ENCODE peak calls at places on chromosomes 5 and 9, in five cellular contexts. One of them, this sample, is unnamed.

GRCh38 chr5:117160361-117160760 is 585.7 kb upstream of the SEMA6A start:
- DNase-seq in mesothelial cell of epicardium: no peak
- DNase-seq in WTC11: no peak
- DNase-seq in CD8-positive, alpha-beta T cell: no peak
- DNase-seq in progenitor cell of endocrine pancreas: no peak
- DNase-seq in this sample: no peak

GRCh38 chr5:176578391-176578808 is 29.3 kb downstream of the CDHR2 start:
- DNase-seq in progenitor cell of endocrine pancreas: peak; percentile 65
- DNase-seq in mesothelial cell of epicardium: peak; percentile 73
- DNase-seq in CD8-positive, alpha-beta T cell: no peak
- DNase-seq in WTC11: peak; percentile 90
- DNase-seq in this sample: peak; percentile 62

GRCh38 chr5:10009802-10010201 is 239.9 kb downstream of the ATPSCKMT start:
- DNase-seq in CD8-positive, alpha-beta T cell: no peak
- DNase-seq in WTC11: no peak
- DNase-seq in mesothelial cell of epicardium: no peak
- DNase-seq in progenitor cell of endocrine pancreas: no peak
- DNase-seq in this sample: no peak

GRCh38 chr5:35856186-35857003 is at the start of gene IL7R:
- DNase-seq in CD8-positive, alpha-beta T cell: no peak
- DNase-seq in progenitor cell of endocrine pancreas: no peak
- DNase-seq in mesothelial cell of epicardium: no peak
- DNase-seq in WTC11: no peak
- DNase-seq in this sample: no peak

GRCh38 chr5:133240425-133241091 is 188.7 kb downstream of the HSPA4 start:
- DNase-seq in WTC11: no peak
- DNase-seq in progenitor cell of endocrine pancreas: no peak
- DNase-seq in CD8-positive, alpha-beta T cell: no peak
- DNase-seq in mesothelial cell of epicardium: no peak
- DNase-seq in this sample: no peak

GRCh38 chr5:171162165-171162564 is 146.9 kb upstream of the TLX3 start:
- DNase-seq in mesothelial cell of epicardium: no peak
- DNase-seq in CD8-positive, alpha-beta T cell: no peak
- DNase-seq in WTC11: no peak
- DNase-seq in progenitor cell of endocrine pancreas: no peak
- DNase-seq in this sample: no peak

GRCh38 chr5:62256161-62257017 is 49.6 kb upstream of the KIF2A start:
- DNase-seq in CD8-positive, alpha-beta T cell: peak; percentile 2
- DNase-seq in mesothelial cell of epicardium: no peak
- DNase-seq in WTC11: no peak
- DNase-seq in progenitor cell of endocrine pancreas: no peak
- DNase-seq in this sample: no peak

GRCh38 chr9:108854641-108855528 is 901 bp downstream of the ACTL7B start:
- DNase-seq in progenitor cell of endocrine pancreas: no peak
- DNase-seq in mesothelial cell of epicardium: no peak
- DNase-seq in CD8-positive, alpha-beta T cell: no peak
- DNase-seq in WTC11: no peak
- DNase-seq in this sample: no peak

GRCh38 chr5:73747696-73748380 is 121.8 kb downstream of the ARHGEF28 start:
- DNase-seq in mesothelial cell of epicardium: no peak
- DNase-seq in progenitor cell of endocrine pancreas: no peak
- DNase-seq in CD8-positive, alpha-beta T cell: no peak
- DNase-seq in WTC11: no peak
- DNase-seq in this sample: no peak

GRCh38 chr5:93163010-93163663 is 417.9 kb downstream of the NR2F1-AS1 start:
- DNase-seq in mesothelial cell of epicardium: no peak
- DNase-seq in progenitor cell of endocrine pancreas: no peak
- DNase-seq in CD8-positive, alpha-beta T cell: no peak
- DNase-seq in WTC11: no peak
- DNase-seq in this sample: no peak

GRCh38 chr5:33631786-33632185 is 191.0 kb downstream of the TARS1 start:
- DNase-seq in CD8-positive, alpha-beta T cell: no peak
- DNase-seq in mesothelial cell of epicardium: no peak
- DNase-seq in progenitor cell of endocrine pancreas: no peak
- DNase-seq in WTC11: no peak
- DNase-seq in this sample: no peak

GRCh38 chr9:22124263-22125011 is 115.3 kb upstream of the CDKN2B start:
- DNase-seq in mesothelial cell of epicardium: no peak
- DNase-seq in CD8-positive, alpha-beta T cell: no peak
- DNase-seq in progenitor cell of endocrine pancreas: no peak
- DNase-seq in WTC11: no peak
- DNase-seq in this sample: no peak

GRCh38 chr5:5497132-5497748 is 74.8 kb downstream of the ICE1 start:
- DNase-seq in WTC11: peak; percentile 55
- DNase-seq in CD8-positive, alpha-beta T cell: no peak
- DNase-seq in progenitor cell of endocrine pancreas: peak; percentile 15
- DNase-seq in mesothelial cell of epicardium: peak; percentile 63
- DNase-seq in this sample: peak; percentile 56

GRCh38 chr5:137145726-137146125 is 353.4 kb downstream of the SPOCK1 start:
- DNase-seq in WTC11: no peak
- DNase-seq in mesothelial cell of epicardium: no peak
- DNase-seq in progenitor cell of endocrine pancreas: no peak
- DNase-seq in CD8-positive, alpha-beta T cell: no peak
- DNase-seq in this sample: no peak

GRCh38 chr5:108459661-108460170 is 77.8 kb upstream of the FBXL17 start:
- DNase-seq in WTC11: no peak
- DNase-seq in mesothelial cell of epicardium: no peak
- DNase-seq in CD8-positive, alpha-beta T cell: no peak
- DNase-seq in progenitor cell of endocrine pancreas: no peak
- DNase-seq in this sample: no peak

GRCh38 chr9:35919212-35920003 is 10.1 kb downstream of the SPAAR start:
- DNase-seq in mesothelial cell of epicardium: no peak
- DNase-seq in progenitor cell of endocrine pancreas: no peak
- DNase-seq in CD8-positive, alpha-beta T cell: no peak
- DNase-seq in WTC11: no peak
- DNase-seq in this sample: no peak

GRCh38 chr5:103235891-103236290 is 22.7 kb upstream of the MACIR start:
- DNase-seq in WTC11: no peak
- DNase-seq in CD8-positive, alpha-beta T cell: no peak
- DNase-seq in progenitor cell of endocrine pancreas: no peak
- DNase-seq in mesothelial cell of epicardium: no peak
- DNase-seq in this sample: no peak

GRCh38 chr5:112146323-112146848 is 272.7 kb downstream of the EPB41L4A start:
- DNase-seq in mesothelial cell of epicardium: no peak
- DNase-seq in CD8-positive, alpha-beta T cell: no peak
- DNase-seq in WTC11: no peak
- DNase-seq in progenitor cell of endocrine pancreas: no peak
- DNase-seq in this sample: no peak

GRCh38 chr5:125848746-125849145 is 574.5 kb upstream of the GRAMD2B start:
- DNase-seq in mesothelial cell of epicardium: no peak
- DNase-seq in progenitor cell of endocrine pancreas: no peak
- DNase-seq in CD8-positive, alpha-beta T cell: no peak
- DNase-seq in WTC11: no peak
- DNase-seq in this sample: no peak

GRCh38 chr5:178145965-178146820 is 7.5 kb downstream of the NHP2 start:
- DNase-seq in mesothelial cell of epicardium: peak; percentile 79
- DNase-seq in progenitor cell of endocrine pancreas: peak; percentile 61
- DNase-seq in WTC11: peak; percentile 92
- DNase-seq in CD8-positive, alpha-beta T cell: peak; percentile 68
- DNase-seq in this sample: peak; percentile 72

GRCh38 chr9:78967557-78968212 is 604.1 kb upstream of the TLE4 start:
- DNase-seq in CD8-positive, alpha-beta T cell: no peak
- DNase-seq in mesothelial cell of epicardium: no peak
- DNase-seq in WTC11: no peak
- DNase-seq in progenitor cell of endocrine pancreas: no peak
- DNase-seq in this sample: no peak

GRCh38 chr5:149237662-149238061 is 34.0 kb upstream of the AFAP1L1 start:
- DNase-seq in CD8-positive, alpha-beta T cell: no peak
- DNase-seq in progenitor cell of endocrine pancreas: no peak
- DNase-seq in mesothelial cell of epicardium: no peak
- DNase-seq in WTC11: peak; percentile 23
- DNase-seq in this sample: no peak

GRCh38 chr9:35162605-35163315 is 951 bp downstream of the UNC13B start:
- DNase-seq in CD8-positive, alpha-beta T cell: peak; percentile 2
- DNase-seq in WTC11: no peak
- DNase-seq in progenitor cell of endocrine pancreas: no peak
- DNase-seq in mesothelial cell of epicardium: no peak
- DNase-seq in this sample: no peak

GRCh38 chr9:92151691-92152393 is 36.6 kb upstream of the SPTLC1 start:
- DNase-seq in WTC11: no peak
- DNase-seq in progenitor cell of endocrine pancreas: no peak
- DNase-seq in mesothelial cell of epicardium: no peak
- DNase-seq in CD8-positive, alpha-beta T cell: no peak
- DNase-seq in this sample: no peak

GRCh38 chr5:66713998-66714397 is 117.8 kb downstream of the MAST4 start:
- DNase-seq in WTC11: no peak
- DNase-seq in CD8-positive, alpha-beta T cell: no peak
- DNase-seq in mesothelial cell of epicardium: no peak
- DNase-seq in progenitor cell of endocrine pancreas: no peak
- DNase-seq in this sample: no peak

GRCh38 chr9:137673871-137674270 is 55.1 kb downstream of the EHMT1 start:
- DNase-seq in WTC11: no peak
- DNase-seq in CD8-positive, alpha-beta T cell: no peak
- DNase-seq in mesothelial cell of epicardium: no peak
- DNase-seq in progenitor cell of endocrine pancreas: no peak
- DNase-seq in this sample: no peak

GRCh38 chr5:343461-344401 is 22.2 kb downstream of the AHRR start:
- DNase-seq in progenitor cell of endocrine pancreas: no peak
- DNase-seq in mesothelial cell of epicardium: peak; percentile 68
- DNase-seq in WTC11: peak; percentile 77
- DNase-seq in CD8-positive, alpha-beta T cell: peak; percentile 16
- DNase-seq in this sample: peak; percentile 57

GRCh38 chr5:180161420-180162303 is 47.3 kb downstream of the RASGEF1C start:
- DNase-seq in CD8-positive, alpha-beta T cell: no peak
- DNase-seq in progenitor cell of endocrine pancreas: no peak
- DNase-seq in mesothelial cell of epicardium: no peak
- DNase-seq in WTC11: no peak
- DNase-seq in this sample: no peak

DNA sequence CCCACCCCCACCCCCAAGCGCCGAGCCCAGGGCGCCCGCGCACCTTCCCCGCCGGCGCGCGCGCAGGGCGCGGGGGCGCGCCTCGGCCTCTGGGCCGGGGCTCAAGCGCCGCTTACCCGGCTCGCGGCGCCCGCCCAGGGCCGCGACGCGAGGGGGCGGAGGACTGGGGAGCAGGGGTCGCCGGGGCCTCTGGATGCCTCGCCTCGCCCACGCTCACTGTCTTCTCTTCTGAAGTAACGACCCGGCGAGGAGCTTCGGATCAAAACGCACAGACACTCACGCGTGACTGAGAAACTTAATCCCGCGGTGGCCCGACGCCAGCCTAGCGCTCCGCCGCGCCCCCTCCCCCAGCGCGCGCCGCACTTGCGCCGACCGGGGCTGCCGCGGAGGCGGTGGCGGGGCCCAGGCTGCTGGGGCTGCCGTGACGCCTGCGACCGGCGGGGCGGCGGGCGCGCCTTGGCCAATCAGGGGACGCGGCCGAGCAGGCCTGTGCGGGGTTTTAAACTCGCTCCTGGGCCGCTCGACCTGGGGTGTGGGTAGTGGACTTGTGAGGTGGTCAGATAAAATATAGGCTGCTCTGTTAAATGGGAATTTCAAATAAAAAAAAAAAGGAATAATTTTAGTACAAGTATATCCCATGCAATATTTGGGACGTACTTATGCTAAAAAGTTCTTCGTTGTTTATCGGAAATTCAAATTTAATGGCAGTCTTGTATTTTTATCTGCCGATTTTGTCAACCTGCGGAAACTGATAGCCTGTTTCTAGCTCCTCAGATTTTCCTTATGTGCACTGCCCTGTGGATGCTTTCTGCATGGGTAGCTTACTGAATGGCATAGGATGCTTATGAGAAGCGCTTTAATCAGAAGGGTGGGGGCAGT is at the start of gene MPDZ:
- DNase-seq in CD8-positive, alpha-beta T cell: no peak
- DNase-seq in progenitor cell of endocrine pancreas: peak; percentile 66
- DNase-seq in mesothelial cell of epicardium: peak; percentile 88
- DNase-seq in WTC11: peak; percentile 72
- DNase-seq in this sample: peak; percentile 78
- TF ChIP-seq CTCF in CD8-positive, alpha-beta T cell: no peak
- TF ChIP-seq CTCF in progenitor cell of endocrine pancreas: no peak
- TF ChIP-seq CTCF in mesothelial cell of epicardium: no peak
- TF ChIP-seq CTCF in WTC11: no peak
- TF ChIP-seq CTCF in this sample: no peak

DNA sequence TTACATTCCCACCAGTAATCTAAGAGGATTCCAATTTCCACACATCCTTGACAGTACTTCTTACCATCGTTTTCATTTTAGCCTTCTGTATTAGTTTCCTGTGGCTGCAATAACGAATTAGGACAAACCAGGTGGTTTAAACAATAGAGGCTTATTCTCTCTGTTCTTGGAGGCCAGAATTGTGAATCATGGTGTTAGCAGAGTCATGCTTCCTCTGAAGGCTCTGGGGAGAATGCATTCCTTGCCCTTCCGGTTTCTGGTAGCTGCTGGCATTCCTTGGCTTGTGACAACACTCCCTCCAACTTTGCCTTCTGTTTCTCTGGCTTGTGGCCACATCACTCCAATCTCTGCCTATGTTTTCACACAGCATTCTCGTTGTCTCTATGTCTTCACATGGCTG is 23.5 kb downstream of the RIGI start:
- DNase-seq in WTC11: no peak
- DNase-seq in progenitor cell of endocrine pancreas: no peak
- DNase-seq in CD8-positive, alpha-beta T cell: no peak
- DNase-seq in mesothelial cell of epicardium: no peak
- DNase-seq in this sample: no peak
- TF ChIP-seq CTCF in WTC11: no peak
- TF ChIP-seq CTCF in progenitor cell of endocrine pancreas: no peak
- TF ChIP-seq CTCF in CD8-positive, alpha-beta T cell: no peak
- TF ChIP-seq CTCF in mesothelial cell of epicardium: no peak
- TF ChIP-seq CTCF in this sample: no peak

GRCh38 chr5:111074244-111074643 is 2.7 kb downstream of the TSLP start:
- DNase-seq in CD8-positive, alpha-beta T cell: no peak
- DNase-seq in mesothelial cell of epicardium: no peak
- DNase-seq in WTC11: no peak
- DNase-seq in progenitor cell of endocrine pancreas: no peak
- DNase-seq in this sample: no peak

GRCh38 chr5:111070272-111071134 is 1.0 kb upstream of the TSLP start:
- DNase-seq in mesothelial cell of epicardium: peak; percentile 60
- DNase-seq in CD8-positive, alpha-beta T cell: no peak
- DNase-seq in WTC11: peak; percentile 71
- DNase-seq in progenitor cell of endocrine pancreas: peak; percentile 30
- DNase-seq in this sample: peak; percentile 50

GRCh38 chr5:111071413-111071812 is at the start of gene TSLP:
- DNase-seq in progenitor cell of endocrine pancreas: no peak
- DNase-seq in CD8-positive, alpha-beta T cell: no peak
- DNase-seq in WTC11: no peak
- DNase-seq in mesothelial cell of epicardium: no peak
- DNase-seq in this sample: no peak

GRCh38 chr5:111075520-111075919 is 4.0 kb downstream of the TSLP start:
- DNase-seq in progenitor cell of endocrine pancreas: no peak
- DNase-seq in mesothelial cell of epicardium: no peak
- DNase-seq in WTC11: no peak
- DNase-seq in CD8-positive, alpha-beta T cell: no peak
- DNase-seq in this sample: no peak

GRCh38 chr5:111072949-111073682 is 1.6 kb downstream of the TSLP start:
- DNase-seq in mesothelial cell of epicardium: peak; percentile 45
- DNase-seq in progenitor cell of endocrine pancreas: peak; percentile 11
- DNase-seq in CD8-positive, alpha-beta T cell: peak; percentile 30
- DNase-seq in WTC11: peak; percentile 77
- DNase-seq in this sample: peak; percentile 55
- TF ChIP-seq CTCF in mesothelial cell of epicardium: no peak
- TF ChIP-seq CTCF in progenitor cell of endocrine pancreas: no peak
- TF ChIP-seq CTCF in CD8-positive, alpha-beta T cell: no peak
- TF ChIP-seq CTCF in WTC11: no peak
- TF ChIP-seq CTCF in this sample: no peak

GRCh38 chr5:4410151-4410550 is 730.0 kb upstream of the ADAMTS16 start:
- DNase-seq in progenitor cell of endocrine pancreas: no peak
- DNase-seq in mesothelial cell of epicardium: no peak
- DNase-seq in WTC11: no peak
- DNase-seq in CD8-positive, alpha-beta T cell: no peak
- DNase-seq in this sample: no peak

GRCh38 chr5:4413996-4414395 is 726.1 kb upstream of the ADAMTS16 start:
- DNase-seq in mesothelial cell of epicardium: no peak
- DNase-seq in progenitor cell of endocrine pancreas: no peak
- DNase-seq in CD8-positive, alpha-beta T cell: no peak
- DNase-seq in WTC11: no peak
- DNase-seq in this sample: no peak

GRCh38 chr5:4411664-4412063 is 728.5 kb upstream of the ADAMTS16 start:
- DNase-seq in progenitor cell of endocrine pancreas: no peak
- DNase-seq in CD8-positive, alpha-beta T cell: no peak
- DNase-seq in mesothelial cell of epicardium: no peak
- DNase-seq in WTC11: no peak
- DNase-seq in this sample: no peak
- TF ChIP-seq CTCF in progenitor cell of endocrine pancreas: no peak
- TF ChIP-seq CTCF in CD8-positive, alpha-beta T cell: no peak
- TF ChIP-seq CTCF in mesothelial cell of epicardium: peak; percentile 9
- TF ChIP-seq CTCF in WTC11: no peak
- TF ChIP-seq CTCF in this sample: no peak

This sample was measured in endothelial cell.